ENCODE peak calls at places on chromosomes 3 and 15, in eight cellular contexts. O, E, Z, Y, N, M, L and U are unnamed samples.

GRCh38 chr3:43534676-43535075 is 87.1 kb downstream of the ANO10 start:
- DNase-seq in Y (peak), M (no peak), Z (no peak), L (no peak), N (no peak), O (no peak), E (no peak), U (no peak)

GRCh38 chr3:186002884-186003472 is 65.2 kb upstream of the TRA2B start:
- DNase-seq in N (no peak), E (no peak), Z (no peak), Y (peak), L (peak), O (no peak), M (no peak), U (peak)

GRCh38 chr15:25954398-25954797 is 91.3 kb upstream of the ATP10A start:
- DNase-seq in N (no peak), E (no peak), Y (no peak), L (no peak), Z (no peak), M (no peak), O (no peak), U (no peak)

GRCh38 chr15:40258544-40258943 is 19.7 kb downstream of the PAK6 start:
- DNase-seq in O (no peak), M (no peak), L (no peak), E (no peak), Z (no peak), Y (no peak), N (no peak), U (no peak)

GRCh38 chr3:56823984-56824703 is 22.4 kb upstream of the ARHGEF3 start:
- DNase-seq in M (no peak), Y (no peak), L (no peak), O (no peak), E (no peak), N (no peak), Z (no peak), U (no peak)

GRCh38 chr3:25355034-25355898 is 72.8 kb upstream of the RARB start:
- DNase-seq in M (no peak), Y (no peak), L (no peak), Z (no peak), N (no peak), O (no peak), E (no peak), U (no peak)

GRCh38 chr3:119555309-119555735 is 4.1 kb downstream of the CD80 start:
- DNase-seq in O (no peak), Y (no peak), M (no peak), Z (no peak), L (peak), E (peak), N (no peak), U (no peak)

GRCh38 chr3:56917740-56918568 is 116.2 kb upstream of the ARHGEF3 start:
- DNase-seq in L (peak), N (no peak), O (no peak), M (no peak), Y (no peak), E (no peak), Z (no peak), U (no peak)

GRCh38 chr3:30007668-30008067 is 598.7 kb upstream of the TGFBR2 start:
- DNase-seq in Z (no peak), Y (peak), M (no peak), E (no peak), L (peak), N (no peak), O (no peak), U (no peak)

GRCh38 chr3:156811092-156811862 is 14.9 kb upstream of the LEKR1 start:
- DNase-seq in L (peak), M (no peak), Y (peak), Z (no peak), N (no peak), E (no peak), O (no peak), U (peak)

GRCh38 chr3:195149292-195149691 is 121.7 kb downstream of the XXYLT1 start:
- DNase-seq in L (peak), O (no peak), Z (no peak), M (no peak), Y (no peak), E (no peak), N (no peak), U (no peak)

GRCh38 chr3:39141211-39141995 is 12.0 kb downstream of the CSRNP1 start:
- DNase-seq in Y (peak), N (peak), L (peak), Z (peak), M (no peak), E (no peak), O (no peak), U (peak)

GRCh38 chr3:77690284-77690869 is 650.5 kb downstream of the ROBO2 start:
- DNase-seq in Z (no peak), Y (no peak), M (no peak), L (no peak), N (no peak), E (no peak), O (no peak), U (no peak)

GRCh38 chr3:106086636-106087035 is 217.8 kb upstream of the CBLB start:
- DNase-seq in O (peak), M (no peak), E (no peak), N (no peak), L (no peak), Z (no peak), Y (peak), U (peak)

GRCh38 chr3:27079427-27080105 is 289.6 kb downstream of the NEK10 start:
- DNase-seq in Y (no peak), N (no peak), E (no peak), Z (no peak), M (no peak), L (peak), O (no peak), U (no peak)

GRCh38 chr3:10389995-10390394 is 69.1 kb upstream of the SEC13 start:
- DNase-seq in Z (no peak), N (no peak), L (no peak), M (no peak), Y (no peak), O (no peak), E (no peak), U (no peak)

GRCh38 chr3:21645121-21645897 is 105.7 kb downstream of the ZNF385D start:
- DNase-seq in Y (no peak), O (no peak), M (no peak), Z (no peak), N (peak), E (no peak), L (peak), U (no peak)

GRCh38 chr15:39918688-39919385 is 1.2 kb downstream of the GPR176 start:
- DNase-seq in E (no peak), O (no peak), Z (no peak), L (peak), M (peak), Y (peak), N (no peak), U (peak)

DNA sequence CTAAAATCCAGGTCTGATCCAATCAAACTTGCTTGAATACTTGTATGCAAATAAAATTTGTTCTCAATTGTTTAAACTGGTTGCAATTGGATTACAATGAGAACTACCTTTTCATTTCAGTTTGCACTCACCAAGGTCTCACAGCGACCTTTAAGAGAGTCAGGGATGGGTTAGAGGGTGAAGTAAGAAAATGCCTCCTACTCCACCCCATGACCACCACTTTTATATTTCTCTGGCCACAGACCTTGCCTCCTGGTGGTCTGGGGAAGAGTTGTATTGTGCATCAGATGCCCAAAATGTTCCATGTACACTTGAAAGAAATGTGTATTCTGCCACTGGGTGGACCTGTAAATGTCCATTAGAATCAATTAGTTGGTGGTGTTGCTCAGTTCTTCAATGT is 16.4 kb upstream of the THSD4 start:
- DNase-seq in O (no peak), Y (no peak), M (no peak), L (no peak), E (no peak), N (no peak), Z (no peak), U (no peak)
- TF ChIP-seq CTCF in O (no peak), Y (no peak), M (peak), L (no peak), E (no peak), N (no peak), Z (no peak), U (no peak)

DNA sequence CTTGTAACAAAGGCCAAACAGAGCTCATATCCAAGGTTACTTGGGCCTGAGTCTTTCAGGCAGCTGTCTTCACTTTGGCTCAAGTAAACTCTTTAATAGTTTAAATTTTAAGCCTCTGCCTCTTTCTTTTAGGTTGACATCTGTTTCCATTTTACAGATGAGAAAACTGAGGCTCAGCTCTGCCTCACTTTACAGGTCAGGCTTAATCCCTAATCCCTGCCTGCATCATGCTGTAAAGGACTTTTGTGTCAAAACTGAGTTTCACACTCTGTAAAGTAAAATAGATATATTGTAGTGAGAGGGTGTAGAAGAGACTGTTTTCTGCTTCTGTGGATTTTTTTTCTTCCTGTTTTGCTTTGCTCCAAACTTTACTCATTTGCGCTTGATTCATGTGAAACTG is 11.1 kb downstream of the FLNB start:
- DNase-seq in E (no peak), N (no peak), Z (no peak), M (no peak), L (no peak), O (no peak), Y (no peak), U (no peak)
- H3K27ac ChIP-seq in E (peak), N (peak), Z (peak), M (no peak), L (peak), O (peak), Y (peak), U (peak)

DNA sequence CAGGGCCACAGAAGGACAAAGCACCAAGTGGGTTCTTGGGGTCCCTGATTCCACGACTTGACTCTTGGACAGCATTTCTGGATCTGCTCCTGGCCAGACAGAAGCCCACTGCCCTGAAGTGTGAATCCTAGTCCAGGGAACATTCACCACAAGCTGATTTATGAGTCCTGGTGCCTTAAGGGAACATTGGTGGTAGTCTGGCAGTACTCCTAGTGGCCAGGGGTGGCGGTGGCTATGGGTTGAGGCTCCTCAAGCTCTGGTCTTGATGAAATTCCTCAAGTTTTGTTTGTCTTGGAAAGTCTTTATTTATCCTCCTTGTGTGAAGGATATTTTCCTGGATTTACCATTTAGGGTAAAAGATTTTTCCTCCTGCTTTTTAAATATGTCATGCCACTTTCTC is 307.5 kb downstream of the PYDC2 start:
- DNase-seq in L (no peak), Z (no peak), Y (no peak), O (no peak), E (no peak), N (no peak), M (no peak), U (no peak)
- TF ChIP-seq CTCF in L (no peak), Z (no peak), Y (peak), O (no peak), E (no peak), N (no peak), M (peak), U (no peak)

GRCh38 chr3:114447950-114448479 is 154.2 kb downstream of the TIGIT start:
- DNase-seq in E (no peak), N (no peak), O (no peak), Y (no peak), Z (no peak), M (no peak), L (no peak), U (no peak)

GRCh38 chr3:114449271-114450007 is 155.6 kb downstream of the TIGIT start:
- DNase-seq in M (no peak), O (no peak), Z (no peak), Y (peak), L (no peak), E (no peak), N (no peak), U (peak)

GRCh38 chr3:114451561-114452018 is 157.8 kb downstream of the TIGIT start:
- DNase-seq in E (peak), N (no peak), Z (no peak), Y (peak), L (peak), O (no peak), M (peak), U (no peak)

GRCh38 chr3:114451051-114451451 is 157.2 kb downstream of the TIGIT start:
- DNase-seq in L (no peak), O (no peak), E (no peak), Y (no peak), N (no peak), M (no peak), Z (no peak), U (no peak)

DNA sequence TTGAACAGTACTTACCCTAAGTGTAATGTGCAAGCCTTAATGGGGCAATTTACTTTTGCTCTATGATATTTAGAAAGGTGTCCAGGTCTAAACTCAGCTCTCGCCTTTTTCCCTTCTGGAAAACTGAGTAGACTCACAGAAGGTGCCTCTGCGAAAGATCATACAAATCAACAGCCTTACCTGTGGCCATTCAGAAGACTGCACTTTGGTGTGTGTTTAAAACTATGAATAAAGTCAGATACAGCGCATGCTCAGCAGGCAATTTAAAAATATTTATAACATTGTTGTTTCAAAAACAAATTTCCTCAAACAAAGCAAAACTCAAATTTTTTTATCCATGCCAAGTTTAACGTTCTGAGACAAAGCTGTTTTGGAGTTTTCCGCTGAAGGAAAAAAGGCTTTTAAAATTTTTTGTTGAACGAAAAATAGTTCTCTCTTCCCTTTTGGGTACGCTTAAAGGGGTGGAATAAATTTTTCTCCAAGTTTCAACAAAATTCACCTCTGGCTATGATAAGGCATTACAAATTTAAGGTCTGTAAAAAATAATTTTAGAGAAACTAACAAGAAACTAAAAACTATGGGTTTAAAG is 156.3 kb downstream of the TIGIT start:
- DNase-seq in L (no peak), M (no peak), Y (peak), E (no peak), Z (no peak), N (no peak), O (no peak), U (no peak)
- H3K27ac ChIP-seq in L (no peak), M (no peak), Y (peak), E (peak), Z (peak), N (no peak), O (no peak), U (no peak)

GRCh38 chr3:126308394-126309125 is 48.6 kb downstream of the KLF15 start:
- DNase-seq in O (no peak), N (no peak), L (no peak), Z (no peak), M (no peak), Y (no peak), E (no peak), U (no peak)

GRCh38 chr3:126307591-126308393 is 49.4 kb downstream of the KLF15 start:
- DNase-seq in M (no peak), Y (no peak), Z (no peak), O (no peak), E (no peak), N (no peak), L (no peak), U (no peak)

GRCh38 chr3:126310816-126311215 is 46.4 kb downstream of the KLF15 start:
- DNase-seq in Y (no peak), N (no peak), L (no peak), Z (no peak), O (no peak), E (no peak), M (no peak), U (no peak)

GRCh38 chr3:126309861-126310655 is 47.1 kb downstream of the KLF15 start:
- DNase-seq in O (no peak), E (no peak), Y (no peak), Z (no peak), L (no peak), M (no peak), N (no peak), U (no peak)

GRCh38 chr3:126309162-126309561 is 48.0 kb downstream of the KLF15 start:
- DNase-seq in Z (no peak), O (no peak), M (no peak), L (no peak), E (no peak), Y (no peak), N (no peak), U (no peak)
- TF ChIP-seq CTCF in Z (no peak), O (no peak), M (no peak), L (no peak), E (no peak), Y (no peak), N (no peak), U (no peak)